ENCODE peak calls at places on chromosomes 12 and 14, in nine cellular contexts. X is PC-9; P is CD8-positive, alpha-beta T cell; A is adrenal gland; D is A549; C is endothelial cell of umbilical vein; H is lung; F is hepatocyte; E is kidney. L is an unnamed sample.

GRCh38 chr14:60777856-60778578 is 43.5 kb downstream of the MNAT1 start:
- DNase-seq in C (peak; percentile 8), H (no peak), F (no peak), A (no peak), E (no peak), D (peak; percentile 6), X (no peak), P (no peak), L (peak; percentile 83)

GRCh38 chr14:96683575-96684289 is 113.5 kb upstream of the VRK1 start:
- DNase-seq in X (no peak), P (no peak), A (no peak), E (no peak), H (no peak), C (no peak), F (no peak), D (no peak), L (no peak)

GRCh38 chr12:9761407-9761736 is 671 bp upstream of the CD69 start:
- DNase-seq in D (no peak), F (no peak), X (no peak), E (no peak), H (no peak), C (no peak), A (no peak), P (no peak), L (no peak)

GRCh38 chr14:87286191-87286590 is 706.8 kb downstream of the GALC start:
- DNase-seq in A (no peak), F (no peak), H (no peak), E (no peak), X (no peak), C (no peak), P (no peak), D (no peak), L (no peak)

GRCh38 chr14:24366664-24367505 is 1.1 kb upstream of the NFATC4 start:
- DNase-seq in E (peak; percentile 97), H (peak; percentile 91), P (peak; percentile 21), A (peak; percentile 90), D (peak; percentile 84), C (peak; percentile 87), X (peak; percentile 90), F (peak; percentile 96), L (peak; percentile 99)

GRCh38 chr12:58537278-58537677 is 383.0 kb downstream of the LRIG3 start:
- DNase-seq in E (no peak), H (no peak), X (no peak), F (no peak), C (peak; percentile 44), A (no peak), D (no peak), P (no peak), L (peak; percentile 52)

GRCh38 chr12:105431537-105431936 is 101.0 kb downstream of the C12orf75 start:
- DNase-seq in E (no peak), F (no peak), C (no peak), H (no peak), P (no peak), A (no peak), D (no peak), X (no peak), L (no peak)

GRCh38 chr14:20477211-20477876 is 8.1 kb downstream of the PNP start:
- DNase-seq in D (no peak), F (no peak), C (peak; percentile 69), E (no peak), X (peak; percentile 49), H (peak; percentile 64), P (peak; percentile 42), A (no peak), L (peak; percentile 64)

GRCh38 chr12:31220633-31221565 is 105.1 kb downstream of the SINHCAF start:
- DNase-seq in P (no peak), E (no peak), C (no peak), F (peak; percentile 67), A (no peak), H (no peak), D (peak; percentile 25), X (no peak), L (peak; percentile 23)

GRCh38 chr14:66623838-66624237 is 115.9 kb downstream of the GPHN start:
- DNase-seq in D (no peak), P (no peak), H (no peak), F (no peak), A (no peak), C (no peak), X (no peak), E (no peak), L (no peak)

GRCh38 chr14:66624319-66624937 is 116.5 kb downstream of the GPHN start:
- DNase-seq in X (peak; percentile 53), C (peak; percentile 71), D (peak; percentile 72), H (no peak), A (peak; percentile 48), E (no peak), F (peak; percentile 73), P (no peak), L (peak; percentile 73)

DNA sequence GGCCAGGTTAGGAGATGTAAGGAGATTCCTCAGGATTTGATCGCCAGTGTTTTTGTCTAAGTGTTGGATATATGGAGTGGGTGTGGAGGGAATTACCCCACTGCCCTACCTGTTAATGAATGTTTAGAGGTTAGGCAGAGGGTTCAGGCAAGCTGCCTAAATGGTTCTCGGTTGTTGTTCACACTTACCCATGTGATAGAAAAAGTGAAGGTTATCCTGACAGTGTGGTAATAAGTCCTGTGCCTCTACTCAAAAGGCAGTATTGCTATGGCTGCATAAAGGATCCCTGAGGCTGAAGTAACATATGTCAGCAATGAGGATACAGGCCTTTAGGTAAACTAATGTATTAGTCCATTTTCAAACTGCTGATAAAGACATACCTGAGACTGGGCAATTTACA is 112.0 kb downstream of the GPHN start:
- DNase-seq in C (no peak), A (no peak), P (no peak), F (no peak), X (no peak), D (no peak), E (no peak), H (no peak), L (no peak)
- H3K4me1 ChIP-seq in C (no peaks in the 10 kb centered on the region), A (no peaks in the 10 kb centered on the region), P (no peaks in the 10 kb centered on the region), F (no peaks in the 10 kb centered on the region), X (no peaks in the 10 kb centered on the region), D (no peaks in the 10 kb centered on the region), E (peaks cover 2% of the 10 kb centered on the region), H (no peaks in the 10 kb centered on the region), L (peaks cover 13% of the 10 kb centered on the region)

GRCh38 chr12:54352891-54353874 is 11.1 kb downstream of the GPR84 start:
- DNase-seq in H (no peak), C (no peak), E (no peak), D (no peak), P (no peak), F (peak; percentile 70), A (no peak), X (no peak), L (peak; percentile 29)

GRCh38 chr12:54356951-54357356 is 7.3 kb downstream of the GPR84 start:
- DNase-seq in F (no peak), D (no peak), H (no peak), X (no peak), E (no peak), P (no peak), A (no peak), C (no peak), L (no peak)

GRCh38 chr12:54357802-54358619 is 6.3 kb downstream of the GPR84 start:
- DNase-seq in X (no peak), E (no peak), A (no peak), H (no peak), P (peak; percentile 39), F (no peak), C (peak; percentile 47), D (no peak), L (peak; percentile 42)

GRCh38 chr12:54356228-54356627 is 8.1 kb downstream of the GPR84 start:
- DNase-seq in E (no peak), D (no peak), C (no peak), P (no peak), X (no peak), A (no peak), H (no peak), F (no peak), L (no peak)

GRCh38 chr12:54355104-54355815 is 9.0 kb downstream of the GPR84 start:
- DNase-seq in X (no peak), E (no peak), A (no peak), P (no peak), D (no peak), C (no peak), F (no peak), H (no peak), L (no peak)
- H3K4me1 ChIP-seq in X (peaks cover 8% of the 10 kb centered on the region), E (peaks cover 16% of the 10 kb centered on the region), A (peaks cover 26% of the 10 kb centered on the region), P (peaks cover 30% of the 10 kb centered on the region), D (peaks cover 32% of the 10 kb centered on the region), C (peaks cover 20% of the 10 kb centered on the region), F (peaks cover 52% of the 10 kb centered on the region), H (peaks cover 9% of the 10 kb centered on the region), L (peaks cover 68% of the 10 kb centered on the region)

DNA sequence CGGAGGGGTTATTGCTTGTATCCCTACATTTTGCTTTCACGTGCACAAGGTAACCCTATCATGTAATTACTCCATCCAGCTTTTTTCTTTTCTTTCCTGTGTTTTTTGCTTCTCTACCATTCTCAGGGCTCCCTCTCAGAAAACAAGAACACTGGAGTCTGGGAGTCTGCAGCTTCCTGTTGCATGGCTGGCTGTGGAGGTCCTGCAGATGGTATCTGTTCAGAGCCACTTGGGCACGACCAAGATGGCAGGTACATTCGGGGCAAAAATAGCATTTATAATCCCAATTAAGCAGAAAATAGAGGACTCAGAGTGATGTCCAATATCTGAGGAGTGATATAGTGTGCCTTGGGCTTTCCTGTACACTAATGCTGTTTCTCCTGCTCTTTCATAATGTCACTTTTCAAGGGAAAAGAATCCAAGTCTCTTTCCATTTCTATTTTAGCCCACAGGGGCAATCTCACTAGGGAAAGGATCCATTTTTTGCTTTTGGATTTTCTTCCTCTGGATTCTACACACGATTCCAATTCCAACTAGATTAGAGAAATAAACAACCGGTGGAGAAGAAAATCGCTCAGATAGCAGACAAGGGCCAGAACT is 3.2 kb upstream of the NUMB start:
- DNase-seq in H (peak; percentile 13), P (no peak), F (no peak), E (no peak), A (no peak), D (no peak), C (peak; percentile 34), X (no peak), L (no peak)
- H3K4me1 ChIP-seq in H (peaks cover 14% of the 10 kb centered on the region), P (peaks cover 19% of the 10 kb centered on the region), F (peaks cover 29% of the 10 kb centered on the region), E (peaks cover 18% of the 10 kb centered on the region), A (peaks cover 31% of the 10 kb centered on the region), D (peaks cover 71% of the 10 kb centered on the region), C (peaks cover 77% of the 10 kb centered on the region), X (peaks cover 24% of the 10 kb centered on the region), L (peaks cover 44% of the 10 kb centered on the region)

GRCh38 chr14:74892745-74893144 is 11.0 kb downstream of the DLST start:
- DNase-seq in H (no peak), P (no peak), C (no peak), A (no peak), F (no peak), D (no peak), E (no peak), X (no peak), L (no peak)

GRCh38 chr14:74888164-74889158 is 6.7 kb downstream of the DLST start:
- DNase-seq in P (no peak), H (no peak), X (peak; percentile 68), C (no peak), F (no peak), D (peak; percentile 37), A (no peak), E (no peak), L (no peak)

GRCh38 chr14:74893614-74894091 is 11.9 kb downstream of the DLST start:
- DNase-seq in C (no peak), A (no peak), X (no peak), E (no peak), H (no peak), D (no peak), P (no peak), F (no peak), L (no peak)

GRCh38 chr14:74891870-74892269 is 10.2 kb downstream of the DLST start:
- DNase-seq in A (no peak), C (no peak), H (peak; percentile 49), D (no peak), P (no peak), E (no peak), F (no peak), X (no peak), L (peak; percentile 22)

GRCh38 chr14:74890262-74890661 is 8.5 kb downstream of the DLST start:
- DNase-seq in P (no peak), H (no peak), F (no peak), A (no peak), E (no peak), D (no peak), X (no peak), C (no peak), L (no peak)
- H3K4me1 ChIP-seq in P (peaks cover 23% of the 10 kb centered on the region), H (peaks cover 2% of the 10 kb centered on the region), F (peaks cover 13% of the 10 kb centered on the region), A (peaks cover 8% of the 10 kb centered on the region), E (peaks cover 3% of the 10 kb centered on the region), D (peaks cover 33% of the 10 kb centered on the region), X (peaks cover 45% of the 10 kb centered on the region), C (peaks cover 8% of the 10 kb centered on the region), L (peaks cover 37% of the 10 kb centered on the region)

L was measured in adipocyte.